ENCODE peak calls at places on chromosome 13, in four cellular contexts. Q is psoas muscle, I is OCI-LY7, W is uterus. X is an unnamed sample.

GRCh38 chr13:33194820-33195692 is 90.5 kb downstream of the STARD13 start:
- DNase-seq in Q (no peak), W (peak; percentile 60), I (no peak), X (no peak)

GRCh38 chr13:99969368-99969933 is 2.1 kb downstream of the ZIC5 start:
- DNase-seq in Q (no peak), W (no peak), I (no peak), X (no peak)

GRCh38 chr13:77239312-77239711 is 87.6 kb downstream of the MYCBP2 start:
- DNase-seq in I (no peak), W (no peak), Q (no peak), X (no peak)

GRCh38 chr13:59086147-59086546 is 1077.6 kb downstream of the DIAPH3 start:
- DNase-seq in W (no peak), Q (no peak), I (no peak), X (no peak)

GRCh38 chr13:20131057-20131832 is 29.6 kb downstream of the GJA3 start:
- DNase-seq in W (no peak), Q (no peak), I (no peak), X (no peak)

GRCh38 chr13:19978830-19979437 is 20.4 kb downstream of the ZMYM2 start:
- DNase-seq in I (no peak), Q (no peak), W (no peak), X (no peak)

GRCh38 chr13:28339419-28339818 is 155.5 kb downstream of the FLT1 start:
- DNase-seq in Q (no peak), W (no peak), I (no peak), X (no peak)

GRCh38 chr13:25778808-25779207 is 273.0 kb downstream of the SHISA2 start:
- DNase-seq in I (peak; percentile 39), Q (no peak), W (no peak), X (no peak)

DNA sequence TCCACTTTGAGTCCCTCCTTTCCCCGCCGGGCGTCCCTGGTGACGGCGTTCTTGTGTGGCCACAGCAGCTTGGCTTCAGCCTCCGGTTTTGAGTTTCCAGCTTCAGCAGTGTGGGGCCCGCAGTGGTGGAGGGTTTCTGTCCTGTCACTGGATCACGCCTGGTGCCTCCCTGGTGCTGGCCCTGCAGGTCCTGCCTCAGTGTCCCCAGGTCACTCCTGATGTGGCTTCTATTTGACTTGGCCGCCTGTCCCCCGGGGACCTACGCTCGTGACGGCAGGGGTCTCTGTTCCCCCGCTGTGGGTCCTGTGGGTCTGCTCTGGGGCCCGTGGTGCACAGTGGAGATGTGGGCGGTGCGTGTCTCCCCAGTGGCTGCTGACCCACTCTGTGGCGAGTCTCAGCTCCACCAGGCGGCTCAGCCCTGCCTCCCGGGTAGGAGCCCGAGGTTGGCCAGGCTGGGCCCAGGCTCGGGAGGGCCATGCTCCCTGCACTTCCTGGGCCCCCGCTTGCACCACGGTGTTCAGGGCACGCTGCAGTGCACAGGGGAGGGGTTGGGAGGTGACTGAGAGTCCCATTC is 1.9 kb downstream of the ATP4B start:
- DNase-seq in Q (peak; percentile 46), W (peak; percentile 8), I (no peak), X (peak; percentile 60)
- H3K27ac ChIP-seq in Q (no peak overlapping the region), W (no peak overlapping the region), I (no peak overlapping the region), X (no peak overlapping the region)

GRCh38 chr13:46592410-46592809 is 39.4 kb downstream of the LRCH1 start:
- DNase-seq in W (no peak), I (no peak), Q (no peak), X (no peak)

GRCh38 chr13:46596501-46596900 is 43.5 kb downstream of the LRCH1 start:
- DNase-seq in W (no peak), I (no peak), Q (no peak), X (no peak)

GRCh38 chr13:46593403-46593802 is 40.4 kb downstream of the LRCH1 start:
- DNase-seq in I (peak; percentile 62), W (no peak), Q (no peak), X (no peak)

GRCh38 chr13:46595918-46596315 is 42.9 kb downstream of the LRCH1 start:
- DNase-seq in W (no peak), I (no peak), Q (no peak), X (no peak)

GRCh38 chr13:46595136-46595917 is 42.4 kb downstream of the LRCH1 start:
- DNase-seq in W (peak; percentile 33), Q (no peak), I (peak; percentile 94), X (no peak)
- H3K4me3 ChIP-seq in W (no peak overlapping the region), Q (no peak overlapping the region), I (peak overlapping the region; percentile 58), X (no peak overlapping the region)

GRCh38 chr13:98263841-98264240 is 86.8 kb upstream of the RNF113B start:
- DNase-seq in I (no peak), W (no peak), Q (no peak), X (no peak)

GRCh38 chr13:98258226-98258625 is 81.2 kb upstream of the RNF113B start:
- DNase-seq in I (no peak), Q (no peak), W (no peak), X (no peak)

GRCh38 chr13:98260357-98261164 is 83.5 kb upstream of the RNF113B start:
- DNase-seq in W (no peak), I (no peak), Q (no peak), X (no peak)

GRCh38 chr13:98262307-98262706 is 85.2 kb upstream of the RNF113B start:
- DNase-seq in I (no peak), W (no peak), Q (no peak), X (no peak)

GRCh38 chr13:98261165-98261672 is 84.2 kb upstream of the RNF113B start:
- DNase-seq in W (no peak), Q (no peak), I (no peak), X (no peak)
- H3K4me1 ChIP-seq in W (no peaks in the 10 kb centered on the region), Q (no peaks in the 10 kb centered on the region), I (no peaks in the 10 kb centered on the region), X (no peaks in the 10 kb centered on the region)

GRCh38 chr13:98567140-98567539 is 9.8 kb downstream of the STK24 start:
- DNase-seq in I (no peak), Q (no peak), W (no peak), X (no peak)
- H3K27ac ChIP-seq in I (peak overlapping the region; percentile 76), Q (no peak overlapping the region), W (no peak overlapping the region), X (no peak overlapping the region)

DNA sequence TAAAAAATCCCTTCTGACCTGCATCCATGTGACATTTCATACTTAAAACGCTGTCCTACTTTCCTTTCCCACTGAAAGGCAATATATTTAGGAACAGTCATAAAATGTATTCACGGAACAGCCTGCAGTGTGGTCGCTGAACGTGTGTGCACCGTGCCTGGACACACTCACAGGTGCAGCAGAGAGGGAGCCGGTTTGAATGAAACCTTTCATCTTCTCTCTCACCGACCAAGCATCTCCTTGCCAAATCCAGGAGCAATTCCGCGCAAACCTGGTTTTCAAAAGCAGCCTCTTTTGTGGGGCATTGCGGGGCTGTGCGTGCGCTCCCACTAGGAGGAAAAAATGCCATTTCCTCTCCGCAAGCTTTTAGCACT is 1.0 kb downstream of the DCLK1 start:
- DNase-seq in W (no peak), I (no peak), Q (no peak), X (no peak)
- H3K4me3 ChIP-seq in W (peak overlapping the region; percentile 51), I (no peak overlapping the region), Q (peak overlapping the region; percentile 60), X (peak overlapping the region; percentile 70)

GRCh38 chr13:53015044-53015443 is 13.6 kb upstream of the OLFM4 start:
- DNase-seq in I (no peak), Q (no peak), W (no peak), X (no peak)

GRCh38 chr13:53015971-53016370 is 12.6 kb upstream of the OLFM4 start:
- DNase-seq in W (no peak), I (no peak), Q (no peak), X (no peak)

GRCh38 chr13:53017433-53017970 is 11.1 kb upstream of the OLFM4 start:
- DNase-seq in Q (peak; percentile 36), W (no peak), I (no peak), X (no peak)

GRCh38 chr13:53020764-53021332 is 7.8 kb upstream of the OLFM4 start:
- DNase-seq in I (no peak), W (no peak), Q (no peak), X (no peak)

GRCh38 chr13:53018690-53019647 is 9.6 kb upstream of the OLFM4 start:
- DNase-seq in Q (no peak), W (no peak), I (no peak), X (no peak)
- H3K4me1 ChIP-seq in Q (no peaks in the 10 kb centered on the region), W (no peaks in the 10 kb centered on the region), I (no peaks in the 10 kb centered on the region), X (no peaks in the 10 kb centered on the region)

DNA sequence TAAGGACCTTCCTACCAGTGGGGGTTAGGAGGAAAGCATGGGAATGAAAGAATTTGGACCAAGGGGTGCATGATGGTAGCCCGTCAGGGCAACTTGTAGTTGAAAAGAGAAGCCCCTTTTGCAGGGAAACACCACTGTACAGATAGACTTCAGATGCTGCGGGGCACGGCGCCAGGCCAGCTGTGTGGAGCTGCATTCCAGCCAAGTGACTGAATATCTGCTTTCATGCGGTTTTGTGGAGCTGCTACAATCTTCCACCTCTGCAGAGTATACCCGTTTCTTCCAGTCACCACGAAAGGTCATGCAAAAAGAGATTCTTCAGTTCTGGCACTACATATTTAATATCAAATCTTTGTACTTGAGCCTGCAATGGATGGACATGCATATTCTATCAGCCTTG is 104.7 kb downstream of the RGCC start:
- DNase-seq in I (no peak), W (peak; percentile 71), Q (peak; percentile 80), X (no peak)
- H3K27ac ChIP-seq in I (no peak overlapping the region), W (peak overlapping the region; percentile 24), Q (no peak overlapping the region), X (no peak overlapping the region)

DNA sequence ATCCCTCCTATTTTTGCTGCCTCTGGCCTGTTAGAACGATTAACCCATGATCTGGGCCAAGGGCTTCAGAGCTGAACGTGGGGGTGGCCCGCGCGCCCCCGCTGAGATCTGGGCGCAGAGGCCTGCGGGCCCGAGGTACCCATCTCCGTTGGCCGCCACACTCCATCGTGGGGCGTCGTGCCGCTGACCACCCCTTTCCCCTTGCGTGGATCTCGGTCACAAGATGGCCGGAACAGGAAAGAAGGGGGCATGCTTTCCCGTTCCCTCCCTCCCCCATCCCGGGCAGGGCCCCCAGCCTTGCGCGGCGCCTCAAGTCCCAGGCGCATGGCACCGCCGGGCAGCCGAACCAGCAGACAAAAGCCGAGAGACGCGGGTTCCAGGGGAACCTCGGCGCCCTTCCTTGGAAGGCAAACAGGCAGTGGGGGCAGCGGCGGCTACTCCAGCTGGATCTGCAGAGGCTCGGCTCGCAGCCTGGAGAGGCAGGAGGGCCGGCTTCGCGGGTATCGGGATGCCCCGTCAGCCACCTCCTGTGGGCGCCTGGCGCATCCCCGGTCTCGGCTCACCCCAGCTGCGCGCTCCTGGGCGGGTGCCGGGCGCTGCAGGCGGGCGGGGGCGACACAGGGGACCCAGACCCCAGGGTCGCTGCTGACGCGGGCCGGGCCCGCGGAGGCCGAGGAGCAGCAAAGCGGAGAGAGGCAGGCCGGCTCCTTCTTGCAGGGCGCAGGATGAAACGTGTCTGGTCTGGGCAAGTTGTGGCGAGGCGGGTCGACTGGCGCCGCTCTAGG is 500 bp downstream of the DZIP1 start:
- DNase-seq in Q (peak; percentile 59), W (peak; percentile 22), I (no peak), X (no peak)
- H3K4me3 ChIP-seq in Q (peak overlapping the region; percentile 77), W (peak overlapping the region; percentile 63), I (no peak overlapping the region), X (peak overlapping the region; percentile 77)

GRCh38 chr13:45464141-45464686 is 525 bp upstream of the COG3 start:
- DNase-seq in I (no peak), W (peak; percentile 19), Q (no peak), X (no peak)

GRCh38 chr13:45464687-45465453 is at the start of gene COG3:
- DNase-seq in W (peak; percentile 94), Q (peak; percentile 97), I (peak; percentile 97), X (peak; percentile 97)

GRCh38 chr13:45466359-45466758 is 1.6 kb downstream of the COG3 start:
- DNase-seq in W (no peak), I (no peak), Q (no peak), X (no peak)

GRCh38 chr13:45472171-45472705 is 7.5 kb downstream of the COG3 start:
- DNase-seq in Q (no peak), W (no peak), I (no peak), X (no peak)

DNA sequence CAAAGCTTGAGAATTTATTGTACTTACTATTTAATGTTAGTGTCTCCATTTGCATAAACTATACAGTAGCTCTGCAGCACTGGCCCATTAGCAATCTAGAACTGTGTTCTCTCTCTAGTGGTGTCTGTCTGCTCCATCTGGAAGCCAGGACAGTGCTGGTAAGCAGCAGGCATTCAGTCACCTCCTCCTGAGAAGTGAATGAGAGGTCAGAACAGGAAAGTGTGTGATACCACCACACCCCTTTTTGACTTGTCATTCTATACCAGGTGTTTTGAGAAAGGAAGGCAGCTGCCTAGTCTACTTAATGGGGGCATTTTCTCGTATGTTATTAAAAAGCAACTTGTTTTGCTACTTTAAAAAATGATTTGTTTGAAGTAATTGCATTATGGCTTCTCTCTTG is 3.9 kb downstream of the COG3 start:
- DNase-seq in W (no peak), Q (no peak), I (peak; percentile 7), X (no peak)
- H3K4me1 ChIP-seq in W (no peaks in the 10 kb centered on the region), Q (peaks cover 57% of the 10 kb centered on the region), I (peaks cover 20% of the 10 kb centered on the region), X (peaks cover 18% of the 10 kb centered on the region)